ENCODE peak calls at places on chromosomes 5 and 9, in six cellular contexts. One of them, this sample, is unnamed.

GRCh38 chr9:135310134-135310533 is 169.4 kb upstream of the PPP1R26 start:
- DNase-seq in spleen: no peak
- DNase-seq in tibial nerve: no peak
- DNase-seq in sigmoid colon: no peak
- DNase-seq in breast epithelium: no peak
- DNase-seq in endodermal cell: peak
- DNase-seq in this sample: no peak

GRCh38 chr9:86034863-86035734 is 64.3 kb downstream of the GOLM1 start:
- DNase-seq in spleen: no peak
- DNase-seq in tibial nerve: no peak
- DNase-seq in sigmoid colon: no peak
- DNase-seq in breast epithelium: no peak
- DNase-seq in endodermal cell: peak
- DNase-seq in this sample: no peak

GRCh38 chr5:15206133-15206532 is 293.8 kb upstream of the FBXL7 start:
- DNase-seq in spleen: no peak
- DNase-seq in tibial nerve: no peak
- DNase-seq in sigmoid colon: no peak
- DNase-seq in breast epithelium: no peak
- DNase-seq in endodermal cell: no peak
- DNase-seq in this sample: no peak

GRCh38 chr5:54520438-54520846 is 2.9 kb downstream of the SNX18 start:
- DNase-seq in spleen: no peak
- DNase-seq in tibial nerve: no peak
- DNase-seq in sigmoid colon: no peak
- DNase-seq in breast epithelium: no peak
- DNase-seq in endodermal cell: peak
- DNase-seq in this sample: peak

GRCh38 chr5:1729641-1730486 is 69.8 kb downstream of the MRPL36 start:
- DNase-seq in spleen: peak
- DNase-seq in tibial nerve: no peak
- DNase-seq in sigmoid colon: peak
- DNase-seq in breast epithelium: no peak
- DNase-seq in endodermal cell: peak
- DNase-seq in this sample: no peak

GRCh38 chr9:5460157-5460556 is 9.8 kb downstream of the CD274 start:
- DNase-seq in spleen: no peak
- DNase-seq in tibial nerve: no peak
- DNase-seq in sigmoid colon: no peak
- DNase-seq in breast epithelium: no peak
- DNase-seq in endodermal cell: no peak
- DNase-seq in this sample: no peak

GRCh38 chr9:137956688-137957385 is 79.3 kb downstream of the CACNA1B start:
- DNase-seq in spleen: no peak
- DNase-seq in tibial nerve: no peak
- DNase-seq in sigmoid colon: no peak
- DNase-seq in breast epithelium: no peak
- DNase-seq in endodermal cell: no peak
- DNase-seq in this sample: no peak

GRCh38 chr5:43563321-43563720 is 6.4 kb upstream of the PAIP1 start:
- DNase-seq in spleen: no peak
- DNase-seq in tibial nerve: no peak
- DNase-seq in sigmoid colon: no peak
- DNase-seq in breast epithelium: no peak
- DNase-seq in endodermal cell: no peak
- DNase-seq in this sample: no peak

GRCh38 chr5:14752497-14753071 is 88.1 kb downstream of the OTULIN start:
- DNase-seq in spleen: no peak
- DNase-seq in tibial nerve: no peak
- DNase-seq in sigmoid colon: no peak
- DNase-seq in breast epithelium: no peak
- DNase-seq in endodermal cell: no peak
- DNase-seq in this sample: no peak

GRCh38 chr5:147223951-147224791 is 10.7 kb upstream of the STK32A start:
- DNase-seq in spleen: no peak
- DNase-seq in tibial nerve: no peak
- DNase-seq in sigmoid colon: peak
- DNase-seq in breast epithelium: no peak
- DNase-seq in endodermal cell: peak
- DNase-seq in this sample: peak

GRCh38 chr5:82386576-82386975 is 108.4 kb upstream of the RPS23 start:
- DNase-seq in spleen: no peak
- DNase-seq in tibial nerve: no peak
- DNase-seq in sigmoid colon: no peak
- DNase-seq in breast epithelium: no peak
- DNase-seq in endodermal cell: no peak
- DNase-seq in this sample: no peak

GRCh38 chr5:1523793-1524480 is at the start of gene LPCAT1:
- DNase-seq in spleen: peak
- DNase-seq in tibial nerve: peak
- DNase-seq in sigmoid colon: peak
- DNase-seq in breast epithelium: no peak
- DNase-seq in endodermal cell: peak
- DNase-seq in this sample: peak

GRCh38 chr5:134440185-134440755 is 28.6 kb upstream of the CDKN2AIPNL start:
- DNase-seq in spleen: no peak
- DNase-seq in tibial nerve: no peak
- DNase-seq in sigmoid colon: no peak
- DNase-seq in breast epithelium: no peak
- DNase-seq in endodermal cell: no peak
- DNase-seq in this sample: no peak

GRCh38 chr9:90860826-90861225 is 59.2 kb downstream of the SYK start:
- DNase-seq in spleen: no peak
- DNase-seq in tibial nerve: no peak
- DNase-seq in sigmoid colon: no peak
- DNase-seq in breast epithelium: no peak
- DNase-seq in endodermal cell: no peak
- DNase-seq in this sample: no peak

GRCh38 chr9:133534346-133535284 is at the start of gene ADAMTSL2:
- DNase-seq in spleen: no peak
- DNase-seq in tibial nerve: no peak
- DNase-seq in sigmoid colon: peak
- DNase-seq in breast epithelium: no peak
- DNase-seq in endodermal cell: peak
- DNase-seq in this sample: no peak

GRCh38 chr5:131466171-131466766 is 168.8 kb downstream of the RAPGEF6 start:
- DNase-seq in spleen: no peak
- DNase-seq in tibial nerve: no peak
- DNase-seq in sigmoid colon: no peak
- DNase-seq in breast epithelium: no peak
- DNase-seq in endodermal cell: no peak
- DNase-seq in this sample: no peak

GRCh38 chr9:109020982-109021511 is 7.7 kb upstream of the CTNNAL1 start:
- DNase-seq in spleen: no peak
- DNase-seq in tibial nerve: no peak
- DNase-seq in sigmoid colon: no peak
- DNase-seq in breast epithelium: no peak
- DNase-seq in endodermal cell: no peak
- DNase-seq in this sample: no peak

GRCh38 chr9:83583151-83584014 is 39.6 kb upstream of the IDNK start:
- DNase-seq in spleen: no peak
- DNase-seq in tibial nerve: peak
- DNase-seq in sigmoid colon: peak
- DNase-seq in breast epithelium: peak
- DNase-seq in endodermal cell: peak
- DNase-seq in this sample: peak

GRCh38 chr9:133348763-133349573 is 950 bp downstream of the RPL7A start:
- DNase-seq in spleen: no peak
- DNase-seq in tibial nerve: no peak
- DNase-seq in sigmoid colon: no peak
- DNase-seq in breast epithelium: no peak
- DNase-seq in endodermal cell: no peak
- DNase-seq in this sample: no peak

GRCh38 chr5:76544268-76544926 is 78.8 kb downstream of the F2RL2 start:
- DNase-seq in spleen: no peak
- DNase-seq in tibial nerve: no peak
- DNase-seq in sigmoid colon: no peak
- DNase-seq in breast epithelium: no peak
- DNase-seq in endodermal cell: peak
- DNase-seq in this sample: no peak

GRCh38 chr5:132298305-132298704 is 4.1 kb downstream of the SLC22A4 start:
- DNase-seq in spleen: no peak
- DNase-seq in tibial nerve: no peak
- DNase-seq in sigmoid colon: no peak
- DNase-seq in breast epithelium: no peak
- DNase-seq in endodermal cell: no peak
- DNase-seq in this sample: no peak

GRCh38 chr9:114223564-114224246 is 68.4 kb downstream of the COL27A1 start:
- DNase-seq in spleen: no peak
- DNase-seq in tibial nerve: no peak
- DNase-seq in sigmoid colon: no peak
- DNase-seq in breast epithelium: no peak
- DNase-seq in endodermal cell: no peak
- DNase-seq in this sample: no peak

GRCh38 chr5:142720561-142721275 is 34.8 kb upstream of the FGF1 start:
- DNase-seq in spleen: no peak
- DNase-seq in tibial nerve: no peak
- DNase-seq in sigmoid colon: no peak
- DNase-seq in breast epithelium: peak
- DNase-seq in endodermal cell: peak
- DNase-seq in this sample: no peak

GRCh38 chr5:163894645-163895044 is 389.2 kb downstream of the MAT2B start:
- DNase-seq in spleen: no peak
- DNase-seq in tibial nerve: no peak
- DNase-seq in sigmoid colon: no peak
- DNase-seq in breast epithelium: no peak
- DNase-seq in endodermal cell: no peak
- DNase-seq in this sample: no peak

DNA sequence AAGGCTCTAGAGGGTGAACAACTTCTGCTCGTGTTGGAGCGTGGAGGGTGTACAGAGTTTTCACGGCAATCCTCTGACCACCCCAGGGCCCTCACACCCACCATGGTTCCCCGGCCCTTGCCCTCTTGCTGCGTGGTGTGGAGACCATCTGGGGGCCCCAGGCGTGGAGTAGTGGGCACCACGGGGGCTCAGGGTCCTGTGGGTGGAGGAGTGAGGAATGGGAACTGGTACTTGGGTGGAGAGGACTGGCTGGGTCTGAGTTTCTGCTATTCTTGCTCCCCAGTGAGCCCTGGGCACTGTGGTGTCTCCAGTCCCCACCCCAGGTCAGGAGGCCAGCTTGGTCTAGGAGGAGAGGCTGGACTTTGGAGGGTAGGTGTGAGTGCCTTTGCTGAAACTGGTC is 21.9 kb upstream of the TRIM52 start:
- DNase-seq in spleen: peak
- DNase-seq in tibial nerve: no peak
- DNase-seq in sigmoid colon: no peak
- DNase-seq in breast epithelium: no peak
- DNase-seq in endodermal cell: no peak
- DNase-seq in this sample: no peak
- TF ChIP-seq CTCF in spleen: no peak
- TF ChIP-seq CTCF in tibial nerve: no peak
- TF ChIP-seq CTCF in sigmoid colon: no peak
- TF ChIP-seq CTCF in breast epithelium: no peak
- TF ChIP-seq CTCF in endodermal cell: no peak
- TF ChIP-seq CTCF in this sample: no peak

GRCh38 chr5:149636861-149637246 is 55.6 kb downstream of the ARHGEF37 start:
- DNase-seq in spleen: no peak
- DNase-seq in tibial nerve: no peak
- DNase-seq in sigmoid colon: peak
- DNase-seq in breast epithelium: no peak
- DNase-seq in endodermal cell: peak
- DNase-seq in this sample: peak
- H3K27ac ChIP-seq in spleen: no peak
- H3K27ac ChIP-seq in tibial nerve: no peak
- H3K27ac ChIP-seq in sigmoid colon: no peak
- H3K27ac ChIP-seq in breast epithelium: no peak
- H3K27ac ChIP-seq in endodermal cell: no peak
- H3K27ac ChIP-seq in this sample: no peak

GRCh38 chr5:95823738-95824609 is 1.4 kb upstream of the GLRX start:
- DNase-seq in spleen: peak
- DNase-seq in tibial nerve: peak
- DNase-seq in sigmoid colon: peak
- DNase-seq in breast epithelium: no peak
- DNase-seq in endodermal cell: peak
- DNase-seq in this sample: peak
- H3K4me3 ChIP-seq in spleen: peak
- H3K4me3 ChIP-seq in tibial nerve: peak
- H3K4me3 ChIP-seq in sigmoid colon: peak
- H3K4me3 ChIP-seq in breast epithelium: peak
- H3K4me3 ChIP-seq in endodermal cell: peak
- H3K4me3 ChIP-seq in this sample: peak

DNA sequence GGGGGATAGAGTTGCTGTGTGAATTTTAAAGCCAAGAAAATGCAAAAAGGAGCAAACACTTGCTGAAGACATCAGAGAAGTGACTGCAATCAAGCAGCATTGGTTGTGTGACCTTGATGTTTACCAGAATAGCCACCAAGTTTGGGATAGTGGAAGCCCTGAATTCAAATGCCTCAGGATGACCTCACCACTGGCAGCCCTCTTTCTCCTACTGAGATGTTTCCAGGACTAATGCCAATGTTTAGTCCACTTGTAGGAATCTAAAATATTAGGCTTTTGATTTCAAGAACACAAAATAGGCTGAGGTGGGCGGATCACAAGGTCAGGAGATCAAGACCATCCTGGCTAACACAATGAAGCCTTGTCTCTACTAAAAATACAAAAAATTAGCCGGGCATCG is 112.2 kb upstream of the NUDT12 start:
- DNase-seq in spleen: no peak
- DNase-seq in tibial nerve: no peak
- DNase-seq in sigmoid colon: no peak
- DNase-seq in breast epithelium: no peak
- DNase-seq in endodermal cell: no peak
- DNase-seq in this sample: no peak
- TF ChIP-seq CTCF in spleen: no peak
- TF ChIP-seq CTCF in tibial nerve: no peak
- TF ChIP-seq CTCF in sigmoid colon: no peak
- TF ChIP-seq CTCF in breast epithelium: no peak
- TF ChIP-seq CTCF in endodermal cell: no peak
- TF ChIP-seq CTCF in this sample: no peak